ENCODE peak calls at places on chromosomes 12 and 14, in eight cellular contexts. R is foreskin melanocyte; P is kidney tubule cell; B is left cardiac atrium; T is GM13976; J is T-helper 2 cell; M is stimulated activated CD8-positive, alpha-beta memory T cell treated with anti-CD3 and anti-CD28 coated beads, Interleukin-4, amount 100 ng/mL, for 4 hours; L is ovary. E is an unnamed sample.

GRCh38 chr12:93060666-93061413 is 131.7 kb upstream of the EEA1 start:
- DNase-seq in R (no peak), P (no peak), B (peak), T (peak), J (no peak), M (no peak), L (peak), E (no peak)

GRCh38 chr14:99136047-99136400 is 136.0 kb downstream of the BCL11B start:
- DNase-seq in R (no peak), P (no peak), B (no peak), T (no peak), J (no peak), M (no peak), L (peak), E (no peak)

GRCh38 chr14:99609245-99610117 is 5.5 kb upstream of the CCDC85C start:
- DNase-seq in R (no peak), P (no peak), B (no peak), T (no peak), J (no peak), M (no peak), L (no peak), E (no peak)

GRCh38 chr14:104900639-104901512 is 23.8 kb upstream of the PLD4 start:
- DNase-seq in R (no peak), P (no peak), B (no peak), T (no peak), J (no peak), M (no peak), L (no peak), E (peak)

GRCh38 chr12:118061876-118062791 is 1.2 kb upstream of the WSB2 start:
- DNase-seq in R (peak), P (peak), B (peak), T (peak), J (no peak), M (no peak), L (peak), E (no peak)

GRCh38 chr14:71244341-71244740 is 337.1 kb downstream of the PCNX1 start:
- DNase-seq in R (no peak), P (no peak), B (no peak), T (no peak), J (no peak), M (no peak), L (no peak), E (no peak)

GRCh38 chr12:12384601-12385321 is 27.9 kb downstream of the BORCS5 start:
- DNase-seq in R (no peak), P (no peak), B (no peak), T (no peak), J (no peak), M (no peak), L (no peak), E (peak)

GRCh38 chr14:60245316-60246177 is 3.5 kb upstream of the PPM1A start:
- DNase-seq in R (no peak), P (no peak), B (no peak), T (peak), J (no peak), M (no peak), L (no peak), E (no peak)

GRCh38 chr14:94677747-94678146 is 65.6 kb downstream of the SERPINA3 start:
- DNase-seq in R (no peak), P (no peak), B (no peak), T (no peak), J (no peak), M (no peak), L (no peak), E (no peak)